ENCODE peak calls at places on chromosomes 3 and 15, in nine cellular contexts. G, F, X, M, P, D, S, R and N are unnamed samples.

GRCh38 chr3:122100591-122101491 is 45.7 kb downstream of the CD86 start:
- DNase-seq in D (peak; percentile 11), S (no peak), P (no peak), X (no peak), G (no peak), R (no peak), M (no peak), F (no peak), N (no peak)

GRCh38 chr15:41585140-41586047 is 26.4 kb downstream of the TYRO3 start:
- DNase-seq in G (no peak), F (peak; percentile 67), X (no peak), M (peak; percentile 47), P (peak; percentile 48), R (no peak), D (peak; percentile 84), S (peak; percentile 58), N (no peak)

GRCh38 chr3:42660131-42660715 is 6.7 kb downstream of the ZBTB47 start:
- DNase-seq in M (no peak), S (no peak), R (peak; percentile 70), G (no peak), D (peak; percentile 61), P (no peak), X (no peak), F (no peak), N (no peak)

GRCh38 chr3:149942409-149942808 is 28.3 kb downstream of the PFN2 start:
- DNase-seq in F (no peak), D (no peak), R (no peak), M (no peak), X (no peak), S (no peak), P (no peak), G (no peak), N (no peak)

GRCh38 chr3:71955549-71956373 is 170.8 kb upstream of the PROK2 start:
- DNase-seq in M (peak; percentile 87), D (peak; percentile 89), G (peak; percentile 81), R (peak; percentile 84), X (peak; percentile 33), P (peak; percentile 78), S (peak; percentile 90), F (peak; percentile 69), N (no peak)

GRCh38 chr15:75640483-75641175 is 605 bp upstream of the IMP3 start:
- DNase-seq in D (peak; percentile 69), G (no peak), R (no peak), M (peak; percentile 47), F (no peak), X (no peak), S (peak; percentile 56), P (no peak), N (peak; percentile 80)

GRCh38 chr3:178082508-178082907 is 453.7 kb upstream of the KCNMB2 start:
- DNase-seq in M (no peak), P (no peak), X (no peak), G (no peak), R (no peak), F (no peak), S (no peak), D (no peak), N (no peak)

GRCh38 chr3:184672972-184673875 is 38.6 kb downstream of the MAGEF1 start:
- DNase-seq in G (no peak), S (no peak), D (no peak), R (no peak), X (no peak), P (no peak), M (no peak), F (no peak), N (no peak)

GRCh38 chr3:98068824-98069223 is 18.1 kb upstream of the OR5AC2 start:
- DNase-seq in D (peak; percentile 5), X (no peak), F (no peak), S (no peak), M (no peak), P (no peak), G (no peak), R (no peak), N (no peak)

GRCh38 chr3:165185707-165186327 is 10.4 kb downstream of the SLITRK3 start:
- DNase-seq in R (no peak), X (peak; percentile 2), P (peak; percentile 49), M (peak; percentile 85), F (peak; percentile 27), D (peak; percentile 70), G (no peak), S (peak; percentile 88), N (no peak)

GRCh38 chr15:92709064-92709463 is 53.5 kb upstream of the FAM174B start:
- DNase-seq in P (no peak), X (no peak), D (peak; percentile 5), M (no peak), R (no peak), G (no peak), S (no peak), F (no peak), N (no peak)

GRCh38 chr15:90780916-90781315 is 63.8 kb downstream of the BLM start:
- DNase-seq in D (no peak), G (no peak), R (no peak), S (no peak), P (no peak), F (no peak), X (no peak), M (no peak), N (no peak)

GRCh38 chr3:182149594-182149993 is 437.9 kb downstream of the SOX2 start:
- DNase-seq in R (no peak), X (no peak), P (no peak), S (no peak), F (no peak), M (no peak), D (no peak), G (no peak), N (no peak)

GRCh38 chr3:188523291-188523690 is 369.3 kb downstream of the LPP start:
- DNase-seq in S (no peak), D (no peak), G (no peak), R (no peak), X (no peak), P (no peak), M (no peak), F (no peak), N (no peak)

DNA sequence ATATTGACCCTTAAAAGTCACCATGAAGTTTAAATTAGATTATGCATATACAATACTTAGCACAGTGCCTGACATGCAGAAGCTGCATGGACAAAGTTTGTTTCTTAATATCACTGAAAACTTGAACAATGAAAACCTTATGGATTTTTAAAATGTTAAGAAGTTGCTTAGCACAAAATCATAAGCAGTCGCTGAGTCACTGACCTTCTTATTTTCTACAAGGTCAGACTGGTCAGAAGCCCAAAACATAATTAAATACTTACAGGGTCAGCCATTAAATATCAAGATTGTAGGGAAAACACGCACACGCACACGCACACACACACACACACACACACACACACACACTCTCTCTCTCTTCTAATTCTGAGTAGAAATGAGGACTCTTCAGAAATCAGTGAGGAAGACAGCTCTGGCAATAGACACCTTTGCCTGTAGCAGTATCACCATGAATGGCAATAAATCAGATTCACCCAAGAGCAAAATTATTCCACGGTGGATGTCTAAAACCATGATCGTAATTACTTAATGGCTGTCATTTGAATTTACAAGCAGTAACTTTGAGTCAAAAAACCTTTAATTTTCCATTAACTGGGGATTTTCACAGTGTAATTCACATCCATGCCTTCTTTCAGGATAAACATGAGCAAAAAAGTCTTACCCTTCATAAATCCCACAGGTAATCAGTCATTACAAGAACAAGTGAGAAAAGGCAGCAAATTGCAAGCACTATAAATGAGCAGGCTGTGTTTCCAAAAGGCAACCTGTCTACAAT is 147.5 kb downstream of the OSBPL10 start:
- DNase-seq in F (no peak), G (no peak), D (no peak), X (no peak), M (no peak), P (no peak), S (no peak), R (no peak), N (no peak)
- H3K4me3 ChIP-seq in F (no peak overlapping the region), G (no peak overlapping the region), D (no peak overlapping the region), X (no peak overlapping the region), M (no peak overlapping the region), P (no peak overlapping the region), S (no peak overlapping the region), R (no peak overlapping the region), N (no peak overlapping the region)

DNA sequence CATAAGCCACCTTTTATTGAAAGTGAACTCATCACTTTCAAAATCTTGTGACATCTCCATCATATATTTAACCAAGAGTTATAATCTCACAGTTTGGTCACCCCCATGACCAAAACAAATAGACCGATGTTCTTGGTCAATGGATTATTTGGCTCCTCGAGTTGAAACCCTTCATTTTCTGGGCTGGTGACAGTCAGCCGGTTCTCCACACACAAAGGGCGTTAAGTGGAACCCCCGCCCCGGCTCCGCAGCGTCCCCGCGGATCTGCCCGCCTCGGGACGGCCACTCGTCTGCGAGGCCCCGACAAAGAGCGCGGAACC is 769 bp downstream of the TSPAN3 start:
- DNase-seq in M (no peak), D (no peak), G (no peak), R (no peak), P (no peak), S (no peak), X (no peak), F (no peak), N (no peak)
- H3K27ac ChIP-seq in M (peak overlapping the region; percentile 97), D (peak overlapping the region; percentile 69), G (peak overlapping the region; percentile 93), R (peak overlapping the region; percentile 86), P (peak overlapping the region; percentile 93), S (peak overlapping the region; percentile 97), X (peak overlapping the region; percentile 81), F (peak overlapping the region; percentile 87), N (peak overlapping the region; percentile 50)

GRCh38 chr15:87082576-87082975 is 1002.9 kb downstream of the AGBL1 start:
- DNase-seq in X (no peak), F (no peak), D (no peak), G (no peak), M (no peak), R (no peak), S (no peak), P (no peak), N (no peak)
- H3K4me3 ChIP-seq in X (no peak overlapping the region), F (no peak overlapping the region), D (no peak overlapping the region), G (no peak overlapping the region), M (no peak overlapping the region), R (no peak overlapping the region), S (no peak overlapping the region), P (no peak overlapping the region), N (no peak overlapping the region)

GRCh38 chr3:176554264-176554663 is 643.0 kb downstream of the TBL1XR1 start:
- DNase-seq in F (no peak), G (no peak), X (no peak), M (no peak), S (no peak), P (no peak), R (no peak), D (peak; percentile 1), N (no peak)
- H3K27ac ChIP-seq in F (no peak overlapping the region), G (no peak overlapping the region), X (no peak overlapping the region), M (no peak overlapping the region), S (no peak overlapping the region), P (no peak overlapping the region), R (no peak overlapping the region), D (no peak overlapping the region), N (no peak overlapping the region)